ENCODE peak calls at places on chromosomes 2 and 18, in five cellular contexts. K is adrenal gland, Q is GM12865, Z is B cell, I is transverse colon. H is an unnamed sample.

GRCh38 chr2:210261996-210262510 is 36.8 kb upstream of the ACADL start:
- DNase-seq in K (no peak), I (no peak), Z (no peak), Q (no peak), H (no peak)

GRCh38 chr2:151379191-151379590 is 21.8 kb downstream of the TNFAIP6 start:
- DNase-seq in I (no peak), Z (no peak), Q (no peak), K (no peak), H (no peak)

GRCh38 chr2:236790991-236791390 is 221.4 kb downstream of the ACKR3 start:
- DNase-seq in Z (no peak), Q (no peak), I (no peak), K (no peak), H (no peak)

GRCh38 chr2:48249631-48250473 is 280.1 kb upstream of the STON1 start:
- DNase-seq in Z (no peak), Q (no peak), I (no peak), K (peak), H (no peak)

GRCh38 chr2:177272765-177273164 is 8.2 kb upstream of the NFE2L2 start:
- DNase-seq in K (no peak), Z (no peak), Q (no peak), I (no peak), H (no peak)

GRCh38 chr18:57802166-57802868 is 798 bp downstream of the ATP8B1 start:
- DNase-seq in I (no peak), Q (no peak), K (no peak), Z (no peak), H (peak)

GRCh38 chr2:117832905-117833613 is 18.6 kb downstream of the DDX18 start:
- DNase-seq in Z (no peak), Q (no peak), K (peak), I (no peak), H (no peak)

GRCh38 chr2:218962859-218963492 is 3.5 kb downstream of the CDK5R2 start:
- DNase-seq in K (peak), Z (no peak), Q (peak), I (peak), H (peak)

GRCh38 chr2:16339198-16339597 is 326.4 kb downstream of the CYRIA start:
- DNase-seq in K (no peak), Q (no peak), Z (no peak), I (no peak), H (no peak)

GRCh38 chr2:49225126-49225525 is 70.8 kb upstream of the FSHR start:
- DNase-seq in K (no peak), Z (no peak), I (no peak), Q (no peak), H (no peak)

GRCh38 chr2:239779592-239779983 is 245.6 kb downstream of the NDUFA10 start:
- DNase-seq in Q (no peak), I (no peak), K (no peak), Z (no peak), H (no peak)

DNA sequence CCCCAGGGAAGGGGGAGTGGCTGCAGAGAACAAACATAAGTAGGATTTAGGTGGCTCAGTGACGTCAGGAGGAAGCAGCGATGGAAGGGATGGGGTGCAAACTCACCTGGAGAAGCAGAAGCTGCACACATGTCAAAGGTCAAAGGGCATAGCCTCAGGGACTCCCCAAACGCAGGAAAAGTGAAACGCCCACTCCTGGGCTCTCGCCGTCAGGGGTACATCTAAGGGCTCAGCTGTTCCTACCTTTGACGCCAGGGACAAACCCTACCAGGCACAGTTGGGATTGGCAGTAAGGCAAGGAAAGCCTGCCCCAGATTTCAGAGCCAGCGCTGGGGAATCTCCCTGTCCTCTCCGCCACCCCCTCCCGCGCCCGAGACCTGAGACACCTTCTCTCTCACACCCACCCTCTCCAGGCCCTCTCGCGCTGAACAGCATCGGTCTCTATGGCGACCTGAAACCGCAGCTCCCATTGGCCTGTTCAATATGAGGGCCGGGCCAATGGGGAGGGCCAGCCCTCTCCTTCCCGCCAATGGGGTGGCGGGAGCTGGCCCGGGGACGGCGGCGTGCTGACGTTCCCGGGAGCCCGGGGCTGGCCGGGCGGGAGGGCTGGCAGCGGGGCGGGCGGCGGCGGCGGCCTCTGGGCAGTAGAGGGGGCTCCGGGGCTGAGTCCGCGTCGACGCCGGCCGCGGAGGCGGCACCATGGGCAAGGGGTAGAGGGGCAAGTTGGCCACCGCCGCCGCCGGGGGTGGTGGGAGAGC is at the start of the genes CCDC148 and PKP4:
- DNase-seq in K (peak), Z (peak), Q (peak), I (peak), H (peak)
- TF ChIP-seq CTCF in K (peak), Z (no peak), Q (no peak), I (peak), H (peak)

GRCh38 chr2:164126960-164127359 is 391.2 kb upstream of the FIGN start:
- DNase-seq in I (no peak), K (no peak), Q (no peak), Z (no peak), H (no peak)
- TF ChIP-seq CTCF in I (no peak), K (peak), Q (no peak), Z (no peak), H (no peak)

GRCh38 chr2:130327703-130328527 is 14.8 kb upstream of the IMP4 start:
- DNase-seq in I (no peak), Q (no peak), Z (no peak), K (no peak), H (no peak)
- TF ChIP-seq CTCF in I (no peak), Q (no peak), Z (no peak), K (no peak), H (no peak)

GRCh38 chr2:20396356-20397000 is 45.8 kb upstream of the PUM2 start:
- DNase-seq in Q (no peak), I (no peak), Z (no peak), K (no peak), H (no peak)
- TF ChIP-seq CTCF in Q (no peak), I (no peak), Z (no peak), K (no peak), H (no peak)

GRCh38 chr18:32956591-32957310 is 183.9 kb upstream of the KLHL14 start:
- DNase-seq in Q (no peak), K (peak), I (no peak), Z (no peak), H (no peak)
- TF ChIP-seq CTCF in Q (no peak), K (no peak), I (no peak), Z (peak), H (no peak)

GRCh38 chr2:230913406-230913805 is 11.6 kb downstream of the GPR55 start:
- DNase-seq in I (peak), Z (peak), Q (peak), K (peak), H (no peak)
- TF ChIP-seq CTCF in I (peak), Z (peak), Q (peak), K (peak), H (peak)